ENCODE peak calls at places on chromosomes 12 and 14, in ten cellular contexts. O, U, C, Z, V, G, L, I, N and E are unnamed samples.

GRCh38 chr12:107822356-107822755 is 47.9 kb downstream of the ASCL4 start:
- DNase-seq in V (no peak), L (no peak), N (no peak), Z (no peak), O (no peak), U (no peak), G (no peak), C (no peak), I (no peak), E (no peak)

GRCh38 chr12:89357297-89357730 is 5.0 kb upstream of the DUSP6 start:
- DNase-seq in G (no peak), L (no peak), I (no peak), Z (no peak), C (no peak), U (no peak), N (no peak), V (no peak), O (no peak), E (no peak)

GRCh38 chr12:47412837-47413236 is 293.0 kb downstream of the RPAP3 start:
- DNase-seq in L (no peak), O (no peak), G (no peak), U (no peak), C (no peak), Z (no peak), N (no peak), V (no peak), I (no peak), E (no peak)

GRCh38 chr14:21145437-21145836 is 10.4 kb downstream of the OR5AU1 start:
- DNase-seq in G (no peak), O (no peak), N (no peak), I (no peak), C (no peak), V (no peak), L (no peak), Z (no peak), U (no peak), E (no peak)

GRCh38 chr14:53032161-53032803 is 81.4 kb upstream of the FERMT2 start:
- DNase-seq in C (peak; percentile 10), I (no peak), L (no peak), O (no peak), N (peak; percentile 70), V (no peak), G (peak; percentile 92), Z (no peak), U (no peak), E (no peak)

GRCh38 chr12:45105996-45106395 is 55.1 kb upstream of the DBX2 start:
- DNase-seq in Z (no peak), L (no peak), O (no peak), N (no peak), V (no peak), I (no peak), G (no peak), C (no peak), U (no peak), E (no peak)

GRCh38 chr12:105820407-105821140 is 318.2 kb downstream of the NUAK1 start:
- DNase-seq in G (peak; percentile 77), L (no peak), Z (peak; percentile 86), C (no peak), O (no peak), I (no peak), V (peak; percentile 39), U (peak; percentile 33), N (no peak), E (peak; percentile 60)

GRCh38 chr12:27190761-27191160 is 53.3 kb upstream of the STK38L start:
- DNase-seq in N (no peak), Z (no peak), I (no peak), U (no peak), L (no peak), O (no peak), G (peak; percentile 77), V (no peak), C (peak; percentile 37), E (no peak)

GRCh38 chr12:117120787-117121186 is 21.6 kb upstream of the TESC start:
- DNase-seq in Z (no peak), N (no peak), V (no peak), O (no peak), I (no peak), U (no peak), G (no peak), L (no peak), C (no peak), E (no peak)

GRCh38 chr14:59600211-59600945 is 23.8 kb upstream of the CCDC175 start:
- DNase-seq in V (no peak), I (no peak), L (no peak), O (no peak), N (no peak), U (no peak), G (no peak), C (no peak), Z (no peak), E (no peak)

DNA sequence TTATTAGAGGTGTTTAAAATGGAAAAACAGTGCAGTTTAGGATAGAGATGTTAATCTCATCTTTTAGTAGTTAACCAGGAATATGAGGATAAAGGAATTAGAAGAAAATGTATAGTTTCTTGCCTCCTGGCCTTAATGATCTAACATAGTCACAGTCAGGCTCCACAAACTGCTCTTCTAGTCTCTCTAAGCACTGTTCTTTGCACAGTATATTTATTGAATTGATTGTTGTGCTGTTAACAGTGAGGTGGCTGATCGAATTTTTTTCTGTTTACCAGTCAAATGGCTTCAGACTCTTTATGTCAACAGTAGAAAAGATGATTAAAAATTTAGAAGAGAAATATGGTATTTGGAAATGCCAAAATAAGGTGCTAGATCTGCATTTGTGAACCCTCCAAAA is 37.8 kb downstream of the ATF7IP start:
- DNase-seq in O (no peak), C (no peak), U (no peak), L (no peak), Z (no peak), I (no peak), N (peak; percentile 13), V (no peak), G (no peak), E (no peak)
- H3K4me3 ChIP-seq in O (no peak overlapping the region), C (no peak overlapping the region), U (no peak overlapping the region), L (no peak overlapping the region), Z (no peak overlapping the region), I (no peak overlapping the region), N (no peak overlapping the region), V (no peak overlapping the region), G (no peak overlapping the region), E (no peak overlapping the region)

GRCh38 chr12:119672194-119672593 is 4.3 kb downstream of the PRKAB1 start:
- DNase-seq in O (no peak), N (no peak), V (no peak), G (no peak), L (no peak), Z (no peak), U (no peak), C (no peak), I (no peak), E (no peak)
- H3K4me1 ChIP-seq in O (peaks cover 70% of the 10 kb centered on the region), N (peaks cover 3% of the 10 kb centered on the region), V (no peaks in the 10 kb centered on the region), G (peaks cover 11% of the 10 kb centered on the region), L (peaks cover 20% of the 10 kb centered on the region), Z (peaks cover 23% of the 10 kb centered on the region), U (peaks cover 16% of the 10 kb centered on the region), C (peaks cover 16% of the 10 kb centered on the region), I (peaks cover 20% of the 10 kb centered on the region), E (peaks cover 24% of the 10 kb centered on the region)

GRCh38 chr12:50057896-50058670 is 687 bp downstream of the ASIC1 start:
- DNase-seq in I (no peak), U (no peak), L (no peak), C (no peak), N (no peak), G (no peak), Z (no peak), O (no peak), V (no peak), E (no peak)
- H3K4me3 ChIP-seq in I (no peak overlapping the region), U (peak overlapping the region; percentile 24), L (no peak overlapping the region), C (peak overlapping the region; percentile 85), N (peak overlapping the region; percentile 83), G (peak overlapping the region; percentile 75), Z (peak overlapping the region; percentile 78), O (peak overlapping the region; percentile 78), V (peak overlapping the region; percentile 70), E (peak overlapping the region; percentile 79)

DNA sequence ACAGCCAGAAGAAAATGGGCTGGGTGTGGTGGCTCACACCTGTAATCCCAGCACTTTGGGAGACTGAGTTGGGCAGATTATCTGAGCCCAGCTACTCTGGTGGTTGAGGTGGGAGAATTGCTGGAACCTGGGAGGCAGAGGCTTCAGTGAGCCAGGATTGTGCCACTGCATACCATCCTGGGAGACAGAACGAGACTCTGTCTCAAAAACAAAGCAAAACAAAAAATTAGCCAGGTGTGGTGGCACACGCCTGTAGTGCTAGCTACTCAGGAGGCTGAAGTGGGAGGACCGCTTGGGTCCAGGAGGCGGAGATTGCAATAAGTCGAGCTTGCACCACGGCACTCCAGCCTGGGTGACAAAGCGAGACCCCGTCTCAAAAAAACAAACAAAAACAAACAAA is 3.8 kb upstream of the EMP1 start:
- DNase-seq in U (no peak), N (no peak), C (no peak), V (no peak), L (no peak), I (no peak), G (no peak), Z (no peak), O (no peak), E (no peak)
- H3K4me1 ChIP-seq in U (peaks cover 9% of the 10 kb centered on the region), N (peaks cover 23% of the 10 kb centered on the region), C (peaks cover 37% of the 10 kb centered on the region), V (no peaks in the 10 kb centered on the region), L (peaks cover 18% of the 10 kb centered on the region), I (no peaks in the 10 kb centered on the region), G (peaks cover 37% of the 10 kb centered on the region), Z (peaks cover 14% of the 10 kb centered on the region), O (peaks cover 16% of the 10 kb centered on the region), E (peaks cover 3% of the 10 kb centered on the region)

GRCh38 chr14:94385553-94386057 is 2.8 kb downstream of the SERPINA1 start:
- DNase-seq in Z (no peak), L (no peak), I (no peak), C (no peak), G (no peak), V (no peak), U (no peak), N (no peak), O (no peak), E (no peak)
- H3K4me3 ChIP-seq in Z (no peak overlapping the region), L (no peak overlapping the region), I (no peak overlapping the region), C (no peak overlapping the region), G (no peak overlapping the region), V (no peak overlapping the region), U (no peak overlapping the region), N (no peak overlapping the region), O (no peak overlapping the region), E (no peak overlapping the region)